ENCODE peak calls at places on chromosome 18, in six cellular contexts. J is NCI-H1694 treated with DMSO at 0.1 percent for 48 hours; T is WERI-Rb-1; V is activated T-cell treated with anti-CD3 and anti-CD28 coated beads for 1 hour; M is stimulated activated CD4-positive, alpha-beta T cell treated with anti-CD3 and anti-CD28 coated beads, Interleukin-12 subunit alpha, Interleukin-12 subunit beta, amount 100 ng/mL, for 4 hours; Y is AG09309. O is an unnamed sample.

GRCh38 chr18:48913201-48913600 is 37.6 kb downstream of the SMAD7 start:
- DNase-seq in J (no peak), T (no peak), V (peak), M (no peak), Y (no peak), O (peak)

GRCh38 chr18:31718386-31718785 is 34.0 kb upstream of the B4GALT6 start:
- DNase-seq in J (no peak), T (no peak), V (no peak), M (no peak), Y (no peak), O (no peak)

GRCh38 chr18:65206551-65207260 is 544.1 kb upstream of the CDH7 start:
- DNase-seq in J (no peak), T (no peak), V (no peak), M (no peak), Y (no peak), O (no peak)

GRCh38 chr18:46324556-46324955 is 220.4 kb downstream of the HAUS1 start:
- DNase-seq in J (peak), T (no peak), V (no peak), M (no peak), Y (peak), O (no peak)

GRCh38 chr18:74499633-74500032 is 3.5 kb downstream of the CNDP2 start:
- DNase-seq in J (no peak), T (no peak), V (peak), M (peak), Y (no peak), O (peak)

GRCh38 chr18:41744664-41745063 is 210.4 kb upstream of the PIK3C3 start:
- DNase-seq in J (no peak), T (no peak), V (no peak), M (no peak), Y (no peak), O (no peak)

GRCh38 chr18:57640236-57640635 is 18.6 kb upstream of the NARS1 start:
- DNase-seq in J (no peak), T (no peak), V (no peak), M (no peak), Y (no peak), O (no peak)

GRCh38 chr18:34114996-34115395 is 109.7 kb downstream of the NOL4 start:
- DNase-seq in J (no peak), T (no peak), V (no peak), M (no peak), Y (no peak), O (no peak)

GRCh38 chr18:24627644-24628315 is 167.3 kb downstream of the HRH4 start:
- DNase-seq in J (no peak), T (no peak), V (no peak), M (no peak), Y (no peak), O (no peak)

GRCh38 chr18:41326311-41326710 is 628.7 kb upstream of the PIK3C3 start:
- DNase-seq in J (no peak), T (no peak), V (no peak), M (no peak), Y (no peak), O (no peak)

GRCh38 chr18:11955299-11956029 is 25.8 kb upstream of the IMPA2 start:
- DNase-seq in J (no peak), T (no peak), V (no peak), M (no peak), Y (peak), O (no peak)

GRCh38 chr18:77346446-77346845 is 96.8 kb downstream of the GALR1 start:
- DNase-seq in J (no peak), T (no peak), V (no peak), M (no peak), Y (no peak), O (no peak)

GRCh38 chr18:39190508-39190907 is 1624.9 kb upstream of the CELF4 start:
- DNase-seq in J (no peak), T (no peak), V (no peak), M (no peak), Y (no peak), O (no peak)

GRCh38 chr18:13217971-13218375 is 587 bp upstream of the LDLRAD4 start:
- DNase-seq in J (no peak), T (peak), V (no peak), M (no peak), Y (no peak), O (no peak)

GRCh38 chr18:6616981-6617380 is 112.5 kb upstream of the ARHGAP28 start:
- DNase-seq in J (no peak), T (no peak), V (no peak), M (no peak), Y (no peak), O (no peak)

GRCh38 chr18:79577451-79578395 is 101.9 kb upstream of the CTDP1 start:
- DNase-seq in J (no peak), T (peak), V (no peak), M (no peak), Y (no peak), O (no peak)

GRCh38 chr18:10660485-10660884 is 134.7 kb downstream of the NAPG start:
- DNase-seq in J (no peak), T (no peak), V (no peak), M (no peak), Y (peak), O (no peak)

GRCh38 chr18:12014091-12014490 is 32.8 kb downstream of the IMPA2 start:
- DNase-seq in J (no peak), T (no peak), V (no peak), M (no peak), Y (no peak), O (no peak)

GRCh38 chr18:39835303-39836030 is 2119.6 kb upstream of the PIK3C3 start:
- DNase-seq in J (no peak), T (no peak), V (no peak), M (no peak), Y (no peak), O (no peak)

GRCh38 chr18:7601249-7601620 is 34.1 kb downstream of the PTPRM start:
- DNase-seq in J (no peak), T (no peak), V (no peak), M (no peak), Y (no peak), O (no peak)

O was measured in T follicular helper cell.